ENCODE peak calls at places on chromosomes 13 and 19, in nine cellular contexts. D is SK-N-SH, Q is fibroblast of lung, F is hepatocyte, K is PC-3, M is astrocyte, Z is GM23338, S is endothelial cell of umbilical vein, W is GM23248. U is an unnamed sample.

GRCh38 chr13:69458013-69458412 is 649.6 kb upstream of the ATXN8OS start:
- DNase-seq in W (no peak), Z (no peak), S (no peak), M (no peak), Q (no peak), D (peak; percentile 39), F (no peak), K (no peak), U (no peak)

GRCh38 chr13:61144834-61145593 is 270.6 kb downstream of the PCDH20 start:
- DNase-seq in K (no peak), M (no peak), Z (no peak), W (no peak), S (no peak), D (no peak), Q (no peak), F (no peak), U (no peak)

GRCh38 chr13:46577656-46578589 is 25.0 kb downstream of the LRCH1 start:
- DNase-seq in Q (peak; percentile 51), W (peak; percentile 67), F (peak; percentile 36), M (peak; percentile 35), D (no peak), K (no peak), Z (no peak), S (no peak), U (no peak)

GRCh38 chr13:72125561-72125960 is 258.6 kb upstream of the DACH1 start:
- DNase-seq in S (no peak), D (no peak), Z (no peak), M (peak; percentile 78), F (no peak), W (no peak), Q (peak; percentile 83), K (peak; percentile 66), U (no peak)

GRCh38 chr13:83312194-83312593 is 570.1 kb downstream of the SLITRK1 start:
- DNase-seq in F (no peak), Z (no peak), D (no peak), S (no peak), M (peak; percentile 31), W (peak; percentile 21), Q (peak; percentile 52), K (no peak), U (no peak)

GRCh38 chr19:17579523-17580244 is 24.2 kb downstream of the COLGALT1 start:
- DNase-seq in S (peak; percentile 39), M (no peak), D (peak; percentile 92), Q (peak; percentile 25), W (peak; percentile 75), F (peak; percentile 46), Z (peak; percentile 97), K (peak; percentile 58), U (peak; percentile 96)

GRCh38 chr19:13861714-13862531 is 15.0 kb upstream of the NANOS3 start:
- DNase-seq in Q (peak; percentile 85), K (peak; percentile 97), F (peak; percentile 94), M (peak; percentile 77), D (peak; percentile 94), W (peak; percentile 92), Z (peak; percentile 87), S (peak; percentile 93), U (peak; percentile 90)

GRCh38 chr13:23956106-23956505 is 58.8 kb upstream of the C1QTNF9B start:
- DNase-seq in D (no peak), Q (peak; percentile 85), M (peak; percentile 81), W (peak; percentile 77), F (peak; percentile 63), Z (no peak), K (peak; percentile 93), S (no peak), U (no peak)

GRCh38 chr19:16778796-16779411 is 50.3 kb upstream of the SIN3B start:
- DNase-seq in Q (peak; percentile 32), D (peak; percentile 52), K (peak; percentile 78), M (peak; percentile 22), W (peak; percentile 57), F (peak; percentile 48), Z (peak; percentile 87), S (peak; percentile 59), U (peak; percentile 88)

GRCh38 chr13:56755181-56755580 is 385.5 kb upstream of the PRR20A start:
- DNase-seq in Q (no peak), M (no peak), F (peak; percentile 16), S (peak; percentile 84), Z (peak; percentile 61), D (no peak), K (peak; percentile 4), W (no peak), U (no peak)

GRCh38 chr19:43395561-43395960 is 19.1 kb upstream of the TEX101 start:
- DNase-seq in K (peak; percentile 27), D (no peak), Q (no peak), S (no peak), Z (no peak), M (no peak), F (no peak), W (no peak), U (no peak)

GRCh38 chr19:44202470-44202869 is 9.9 kb upstream of the ZNF227 start:
- DNase-seq in D (no peak), Z (no peak), M (peak; percentile 2), Q (no peak), S (no peak), W (peak; percentile 79), F (no peak), K (no peak), U (no peak)

GRCh38 chr19:38731654-38732301 is 12.5 kb downstream of the CAPN12 start:
- DNase-seq in Q (no peak), D (no peak), S (no peak), W (no peak), F (no peak), M (no peak), K (no peak), Z (no peak), U (no peak)

GRCh38 chr19:46845959-46846459 is 4.6 kb downstream of the AP2S1 start:
- DNase-seq in D (no peak), K (no peak), W (no peak), Q (no peak), S (no peak), F (no peak), M (no peak), Z (no peak), U (no peak)

GRCh38 chr19:50178320-50178719 is 15.2 kb upstream of the IZUMO2 start:
- DNase-seq in W (no peak), M (no peak), Q (no peak), S (no peak), D (no peak), F (no peak), Z (no peak), K (peak; percentile 41), U (no peak)

GRCh38 chr19:41235480-41235879 is 16.5 kb downstream of the AXL start:
- DNase-seq in D (no peak), F (no peak), W (no peak), Z (no peak), K (no peak), M (no peak), Q (no peak), S (no peak), U (no peak)

GRCh38 chr19:41234512-41235208 is 15.6 kb downstream of the AXL start:
- DNase-seq in K (no peak), M (no peak), Z (no peak), Q (no peak), S (no peak), W (no peak), D (no peak), F (no peak), U (no peak)

GRCh38 chr19:41233748-41234240 is 14.8 kb downstream of the AXL start:
- DNase-seq in M (no peak), D (no peak), W (no peak), K (no peak), Z (no peak), S (no peak), Q (no peak), F (no peak), U (no peak)

GRCh38 chr19:41230067-41230857 is 11.2 kb downstream of the AXL start:
- DNase-seq in D (no peak), W (no peak), F (no peak), Z (no peak), S (no peak), K (no peak), Q (no peak), M (no peak), U (no peak)

GRCh38 chr19:41232686-41233085 is 13.7 kb downstream of the AXL start:
- DNase-seq in K (no peak), Q (no peak), Z (no peak), S (no peak), W (no peak), F (no peak), M (no peak), D (no peak), U (no peak)
- H3K36me3 ChIP-seq in K (peaks cover 24% of the 10 kb centered on the region), Q (peaks cover 38% of the 10 kb centered on the region), Z (no peaks in the 10 kb centered on the region), S (peaks cover 2% of the 10 kb centered on the region), W (peaks cover 78% of the 10 kb centered on the region), F (no peaks in the 10 kb centered on the region), M (peaks cover 51% of the 10 kb centered on the region), D (peaks cover 71% of the 10 kb centered on the region), U (no peaks in the 10 kb centered on the region)

GRCh38 chr19:35663981-35664380 is 2.3 kb upstream of the UPK1A start:
- DNase-seq in F (no peak), Z (no peak), M (no peak), S (no peak), K (no peak), Q (no peak), W (no peak), D (no peak), U (peak; percentile 26)
- H2AFZ ChIP-seq in F (no peak overlapping the region), Z (no peak overlapping the region), M (no peak overlapping the region), S (no peak overlapping the region), K (no peak overlapping the region), Q (no peak overlapping the region), W (no peak overlapping the region), D (no peak overlapping the region), U (no peak overlapping the region)

DNA sequence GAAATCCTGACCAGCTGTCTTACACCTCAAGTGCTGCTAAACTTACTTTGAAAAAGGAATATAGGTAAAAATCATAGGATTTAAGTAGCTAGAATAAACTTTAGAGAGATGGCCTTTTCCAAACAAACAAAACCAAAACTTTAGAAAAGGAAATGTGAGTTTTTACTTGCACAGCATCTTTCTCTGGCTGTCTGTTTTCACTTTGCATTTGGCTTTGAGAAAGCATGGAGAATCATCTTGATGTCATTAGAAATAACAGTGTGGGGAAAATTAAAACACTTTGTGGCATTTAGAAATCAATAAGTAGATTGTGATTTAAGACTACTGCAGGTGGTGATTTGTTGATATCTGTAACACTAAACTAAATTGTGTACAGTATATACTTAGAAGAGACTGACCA is 6.0 kb downstream of the WDFY2 start:
- DNase-seq in Z (no peak), M (no peak), Q (no peak), F (no peak), W (no peak), S (no peak), K (no peak), D (no peak), U (no peak)
- H3K4me2 ChIP-seq in Z (peak overlapping the region; percentile 86), M (peak overlapping the region; percentile 58), Q (peak overlapping the region; percentile 32), F (peak overlapping the region; percentile 2), W (peak overlapping the region; percentile 69), S (no peak overlapping the region), K (peak overlapping the region; percentile 66), D (peak overlapping the region; percentile 64), U (no peak overlapping the region)

DNA sequence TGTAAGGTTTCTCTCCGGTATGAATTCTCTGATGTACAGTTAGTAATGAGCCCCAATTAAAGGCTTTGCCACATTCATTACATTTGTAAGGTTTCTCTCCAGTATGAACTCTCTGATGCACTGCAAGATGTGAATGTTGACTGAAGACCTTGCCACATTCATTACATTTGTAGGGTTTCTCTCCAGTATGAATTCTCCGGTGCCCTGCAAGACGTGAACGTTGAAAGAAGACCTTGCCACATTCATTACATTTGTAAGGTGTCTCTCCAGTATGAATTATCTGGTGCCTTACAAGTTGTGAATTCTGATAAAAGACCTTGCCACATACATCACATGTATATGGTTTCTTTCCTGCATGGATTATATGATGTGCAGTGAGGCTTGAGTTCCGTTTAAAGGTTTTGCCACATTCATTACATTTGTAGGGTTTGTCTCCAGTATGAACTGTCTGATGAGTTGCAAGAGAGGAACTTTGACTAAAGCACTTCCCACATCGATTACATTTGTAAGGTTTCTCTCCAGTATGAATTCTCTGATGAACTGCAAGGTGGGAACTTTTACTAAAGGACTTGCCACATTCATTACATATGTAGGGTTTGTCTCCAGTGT is 17.7 kb upstream of the ZNF432 start:
- DNase-seq in Z (no peak), W (no peak), D (no peak), K (no peak), M (no peak), Q (no peak), S (no peak), F (no peak), U (no peak)
- H3K36me3 ChIP-seq in Z (peaks cover 59% of the 10 kb centered on the region), W (peaks cover 93% of the 10 kb centered on the region), D (peaks cover 88% of the 10 kb centered on the region), K (peaks cover 93% of the 10 kb centered on the region), M (peaks cover 46% of the 10 kb centered on the region), Q (peaks cover 6% of the 10 kb centered on the region), S (peaks cover 23% of the 10 kb centered on the region), F (peaks cover 22% of the 10 kb centered on the region), U (no peaks in the 10 kb centered on the region)

U was measured in Karpas-422.